ENCODE peak calls at places on chromosome 21, in seven cellular contexts. A is left ventricle myocardium inferior, M is mucosa of descending colon, C is colonic mucosa, F is SJSA1, O is heart left ventricle, P is IMR-90. J is an unnamed sample.

GRCh38 chr21:31543191-31543590 is 116.3 kb upstream of the SOD1 start:
- DNase-seq in A (no peak), M (no peak), C (no peak), F (peak; percentile 85), O (no peak), P (peak; percentile 86), J (peak; percentile 77)

GRCh38 chr21:15809818-15810217 is 80.0 kb downstream of the USP25 start:
- DNase-seq in A (no peak), M (no peak), C (no peak), F (no peak), O (no peak), P (peak; percentile 78), J (peak; percentile 21)

GRCh38 chr21:20260124-20260523 is 738.1 kb upstream of the NCAM2 start:
- DNase-seq in A (no peak), M (no peak), C (no peak), F (no peak), O (no peak), P (no peak), J (no peak)

GRCh38 chr21:29625990-29626389 is 313.8 kb downstream of the GRIK1 start:
- DNase-seq in A (no peak), M (no peak), C (no peak), F (no peak), O (no peak), P (no peak), J (no peak)

GRCh38 chr21:42013338-42013737 is 3.2 kb upstream of the ZBTB21 start:
- DNase-seq in A (no peak), M (no peak), C (no peak), F (no peak), O (no peak), P (no peak), J (no peak)

GRCh38 chr21:41620982-41621381 is 113.0 kb upstream of the TMPRSS2 start:
- DNase-seq in A (no peak), M (no peak), C (no peak), F (no peak), O (no peak), P (peak; percentile 21), J (no peak)

GRCh38 chr21:30710499-30710898 is 8.1 kb downstream of the KRTAP21-3 start:
- DNase-seq in A (no peak), M (no peak), C (no peak), F (no peak), O (no peak), P (no peak), J (no peak)

GRCh38 chr21:28521932-28522826 is 470.5 kb downstream of the LTN1 start:
- DNase-seq in A (no peak), M (peak; percentile 13), C (no peak), F (no peak), O (no peak), P (peak; percentile 79), J (no peak)

GRCh38 chr21:34824314-34824713 is 155.5 kb downstream of the CLIC6 start:
- DNase-seq in A (no peak), M (no peak), C (no peak), F (no peak), O (no peak), P (no peak), J (no peak)

GRCh38 chr21:34820051-34820450 is 151.3 kb downstream of the CLIC6 start:
- DNase-seq in A (no peak), M (no peak), C (peak; percentile 17), F (no peak), O (no peak), P (no peak), J (no peak)

GRCh38 chr21:34821717-34822116 is 152.9 kb downstream of the CLIC6 start:
- DNase-seq in A (no peak), M (no peak), C (no peak), F (no peak), O (no peak), P (no peak), J (no peak)

GRCh38 chr21:34822957-34823356 is 154.2 kb downstream of the CLIC6 start:
- DNase-seq in A (no peak), M (no peak), C (peak; percentile 12), F (no peak), O (no peak), P (peak; percentile 68), J (no peak)

DNA sequence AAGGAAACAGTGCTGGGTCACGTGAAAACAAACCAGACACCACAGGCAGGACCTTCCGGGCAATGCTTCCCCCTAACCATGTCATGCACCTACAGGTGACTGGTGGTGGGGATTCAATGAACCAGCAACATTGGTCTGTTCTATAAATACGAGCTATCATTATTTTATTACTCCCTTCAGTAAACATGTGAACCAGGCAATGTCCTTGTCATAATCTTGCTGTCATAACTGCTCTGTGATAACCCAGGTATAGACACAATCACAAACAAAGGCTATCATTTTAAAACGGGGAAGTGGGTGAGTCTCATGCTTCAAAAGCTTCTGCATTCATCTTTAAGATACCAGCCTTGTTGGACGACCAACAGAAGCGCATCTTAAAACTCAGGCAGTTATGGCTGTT is 153.4 kb downstream of the CLIC6 start:
- DNase-seq in A (no peak), M (no peak), C (peak; percentile 23), F (no peak), O (no peak), P (no peak), J (no peak)
- H3K36me3 ChIP-seq in A (no peaks in the 10 kb centered on the region), M (no peaks in the 10 kb centered on the region), C (no peaks in the 10 kb centered on the region), F (peaks cover 100% of the 10 kb centered on the region), O (no peaks in the 10 kb centered on the region), P (peaks cover 55% of the 10 kb centered on the region), J (peaks cover 73% of the 10 kb centered on the region)

DNA sequence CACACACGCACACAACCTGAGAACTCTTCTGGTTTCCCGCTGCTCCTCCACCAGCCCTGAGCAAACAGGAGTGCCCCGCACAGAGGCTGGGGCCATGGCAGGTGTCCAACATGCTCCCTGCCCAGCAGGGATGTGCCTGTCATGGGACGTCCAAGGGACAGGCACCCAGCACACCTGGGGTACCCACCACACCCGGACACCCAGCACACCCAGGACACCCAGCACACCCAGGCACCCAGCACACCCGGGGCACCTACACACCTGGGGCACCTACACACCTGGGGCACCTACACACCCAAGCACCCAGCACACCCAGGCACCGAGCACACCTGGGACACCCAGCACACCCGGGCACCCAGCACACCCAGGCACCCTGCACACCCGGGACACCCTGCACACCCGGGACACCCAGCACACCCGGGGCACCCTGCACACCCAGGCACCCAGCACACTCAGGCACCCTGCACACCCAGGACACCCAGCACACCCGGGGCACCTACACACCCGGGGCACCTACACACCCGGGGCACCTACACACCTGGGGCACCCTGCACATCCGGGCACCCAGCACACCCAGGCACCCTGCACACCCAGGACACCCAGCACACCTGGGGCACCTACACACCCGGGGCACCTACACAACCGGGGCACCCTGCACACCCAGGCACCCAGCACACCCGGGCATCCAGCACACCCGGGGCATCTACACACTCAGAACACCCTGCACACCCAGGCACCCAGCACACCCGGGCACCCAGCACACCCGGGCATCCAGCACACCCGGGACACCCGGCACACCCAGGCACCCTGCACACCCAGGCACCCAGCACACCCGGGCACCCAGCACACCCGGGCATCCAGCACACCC is 37.9 kb downstream of the UBE2G2 start:
- DNase-seq in A (no peak), M (peak; percentile 39), C (no peak), F (no peak), O (no peak), P (no peak), J (no peak)
- H3K9me3 ChIP-seq in A (no peaks in the 10 kb centered on the region), M (no peaks in the 10 kb centered on the region), C (no peaks in the 10 kb centered on the region), F (no peaks in the 10 kb centered on the region), O (no peaks in the 10 kb centered on the region), P (no peaks in the 10 kb centered on the region), J (no peaks in the 10 kb centered on the region)

DNA sequence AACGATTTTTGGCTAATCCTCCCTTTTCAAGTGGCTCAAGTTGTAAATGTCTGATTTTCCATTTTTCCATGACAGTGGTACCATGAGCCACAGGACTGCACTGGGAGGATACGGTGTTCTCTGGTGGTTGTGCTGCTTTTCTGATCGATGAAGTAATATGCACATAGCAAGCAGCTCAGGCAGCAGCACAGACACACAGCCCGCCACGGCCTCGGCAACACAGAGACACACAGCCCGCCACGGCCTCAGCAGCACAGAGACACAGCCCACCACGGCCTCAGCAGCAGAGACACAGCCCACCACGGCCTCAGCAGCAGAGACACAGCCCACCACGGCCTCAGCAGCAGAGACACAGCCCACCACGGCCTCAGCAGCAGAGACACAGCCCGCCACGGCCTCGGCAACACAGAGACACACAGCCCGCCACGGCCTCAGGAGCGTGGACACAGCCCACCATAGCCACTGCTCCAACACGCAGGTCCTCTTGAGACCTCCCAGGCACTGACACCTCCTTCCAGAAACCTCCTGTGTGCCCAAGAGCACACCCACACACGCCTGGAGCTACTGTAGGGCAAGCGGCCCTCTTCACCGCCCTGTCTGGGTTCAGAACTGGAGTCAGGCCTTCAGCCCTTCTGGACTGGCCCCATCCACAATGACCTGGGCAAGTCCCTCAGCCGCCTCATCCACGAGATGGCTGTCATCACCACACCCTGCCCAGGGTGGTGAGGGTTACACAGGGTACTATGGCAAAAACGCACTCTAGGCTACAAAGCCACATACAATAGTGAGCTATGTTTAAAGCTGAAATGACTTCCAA is 10.4 kb downstream of the PTTG1IP start:
- DNase-seq in A (no peak), M (no peak), C (no peak), F (no peak), O (no peak), P (no peak), J (no peak)
- H3K36me3 ChIP-seq in A (peaks cover 43% of the 10 kb centered on the region), M (no peaks in the 10 kb centered on the region), C (peaks cover 18% of the 10 kb centered on the region), F (peaks cover 92% of the 10 kb centered on the region), O (peaks cover 18% of the 10 kb centered on the region), P (peaks cover 56% of the 10 kb centered on the region), J (peaks cover 85% of the 10 kb centered on the region)

GRCh38 chr21:27045281-27045985 is 78.5 kb upstream of the ADAMTS5 start:
- DNase-seq in A (no peak), M (no peak), C (no peak), F (no peak), O (no peak), P (no peak), J (no peak)

GRCh38 chr21:27043377-27043776 is 76.5 kb upstream of the ADAMTS5 start:
- DNase-seq in A (no peak), M (no peak), C (no peak), F (no peak), O (no peak), P (no peak), J (no peak)

DNA sequence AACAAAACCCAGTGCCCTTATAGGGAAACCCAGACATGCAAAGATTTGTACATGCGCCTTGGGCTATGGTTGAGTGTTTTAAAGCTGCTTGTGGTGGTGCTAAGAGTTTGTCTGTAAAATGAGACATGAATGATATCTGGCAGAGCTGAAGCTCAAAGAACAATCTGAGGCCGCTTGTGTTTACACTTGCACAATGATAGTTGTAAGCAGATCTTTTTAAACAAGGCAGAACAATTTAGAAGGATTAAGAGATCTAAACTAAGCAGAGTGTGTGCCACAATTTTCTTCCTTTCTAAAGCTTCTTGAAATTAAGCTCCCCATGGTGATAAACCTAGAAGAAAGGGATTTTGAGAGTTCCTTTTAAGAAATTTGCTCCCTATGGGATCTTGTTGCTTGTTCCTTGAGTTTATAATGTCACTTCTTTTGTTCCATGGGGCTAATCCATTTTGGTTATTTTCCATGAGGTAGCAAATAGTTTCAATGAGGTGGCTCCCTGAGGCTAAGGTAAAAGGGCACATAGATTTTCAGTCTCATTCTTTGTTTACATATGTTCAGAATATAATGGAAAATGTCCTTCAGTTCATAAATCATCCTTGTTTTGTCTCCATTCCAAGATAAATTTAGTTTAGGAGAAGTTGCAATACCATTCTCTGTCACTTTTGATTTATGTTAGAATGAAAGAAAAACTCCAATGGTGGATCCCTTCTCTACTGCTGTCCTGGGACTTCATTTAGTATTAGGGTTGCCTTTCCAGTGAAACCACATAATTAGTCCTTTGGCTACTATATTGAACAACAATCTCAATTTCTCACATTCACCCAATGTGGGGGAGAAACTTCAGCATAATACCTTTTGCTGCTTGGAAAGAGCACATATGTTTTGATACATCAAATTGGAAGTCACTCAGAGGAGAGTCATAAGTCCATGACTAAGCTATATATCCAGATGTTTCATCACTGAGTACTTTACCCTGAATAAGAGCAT is 80.7 kb upstream of the ADAMTS5 start:
- DNase-seq in A (no peak), M (no peak), C (no peak), F (peak; percentile 66), O (no peak), P (peak; percentile 79), J (no peak)
- H3K9me3 ChIP-seq in A (peaks cover 4% of the 10 kb centered on the region), M (no peaks in the 10 kb centered on the region), C (no peaks in the 10 kb centered on the region), F (no peaks in the 10 kb centered on the region), O (no peaks in the 10 kb centered on the region), P (no peaks in the 10 kb centered on the region), J (no peaks in the 10 kb centered on the region)